ENCODE peak calls at places on chromosomes 7 and 10, in seven cellular contexts. K is OCI-LY7, U is H7, P is cardiac fibroblast, L is choroid plexus epithelial cell, A is aorta, E is neuronal stem cell. J is an unnamed sample.

GRCh38 chr7:5428470-5429252 is 5.0 kb upstream of the TNRC18 start:
- DNase-seq in K (no peak), U (peak), P (peak), L (peak), A (peak), E (no peak), J (peak)

GRCh38 chr10:78339251-78339650 is 305.6 kb downstream of the RPS24 start:
- DNase-seq in K (no peak), U (no peak), P (no peak), L (no peak), A (no peak), E (no peak), J (no peak)

GRCh38 chr7:16071246-16071857 is 350.0 kb downstream of the CRPPA start:
- DNase-seq in K (peak), U (no peak), P (peak), L (peak), A (no peak), E (peak), J (peak)

GRCh38 chr10:118571123-118571522 is 24.3 kb downstream of the PRLHR start:
- DNase-seq in K (no peak), U (no peak), P (peak), L (no peak), A (no peak), E (peak), J (peak)

GRCh38 chr10:24806262-24806661 is 82.6 kb upstream of the ARHGAP21 start:
- DNase-seq in K (no peak), U (no peak), P (no peak), L (no peak), A (no peak), E (no peak), J (no peak)

GRCh38 chr7:93551063-93551895 is 23.2 kb downstream of the CALCR start:
- DNase-seq in K (peak), U (no peak), P (peak), L (peak), A (no peak), E (peak), J (no peak)

GRCh38 chr10:104638861-104639594 is 2.1 kb upstream of the SORCS3 start:
- DNase-seq in K (no peak), U (peak), P (no peak), L (no peak), A (no peak), E (peak), J (no peak)

GRCh38 chr7:50534690-50535290 is 30.4 kb downstream of the DDC start:
- DNase-seq in K (no peak), U (peak), P (peak), L (peak), A (no peak), E (no peak), J (no peak)

GRCh38 chr7:77824636-77825035 is 26.1 kb downstream of the PHTF2 start:
- DNase-seq in K (no peak), U (no peak), P (no peak), L (no peak), A (no peak), E (no peak), J (no peak)

GRCh38 chr7:45689011-45689796 is 115.0 kb downstream of the ADCY1 start:
- DNase-seq in K (no peak), U (no peak), P (peak), L (peak), A (no peak), E (no peak), J (no peak)

GRCh38 chr7:29853072-29853471 is 46.8 kb downstream of the WIPF3 start:
- DNase-seq in K (no peak), U (no peak), P (no peak), L (no peak), A (no peak), E (no peak), J (no peak)

GRCh38 chr7:67937717-67938191 is 941.1 kb downstream of the TYW1 start:
- DNase-seq in K (no peak), U (no peak), P (peak), L (peak), A (no peak), E (peak), J (no peak)

GRCh38 chr7:105594034-105594433 is 12.7 kb upstream of the EFCAB10 start:
- DNase-seq in K (no peak), U (peak), P (no peak), L (no peak), A (no peak), E (no peak), J (no peak)

GRCh38 chr10:124149681-124150080 is 56.3 kb upstream of the CHST15 start:
- DNase-seq in K (peak), U (peak), P (no peak), L (no peak), A (no peak), E (peak), J (no peak)

GRCh38 chr10:119346063-119346835 is 138.9 kb downstream of the GRK5 start:
- DNase-seq in K (no peak), U (no peak), P (no peak), L (peak), A (no peak), E (no peak), J (peak)

GRCh38 chr7:77348371-77348813 is 67.8 kb downstream of the GSAP start:
- DNase-seq in K (no peak), U (no peak), P (peak), L (peak), A (no peak), E (no peak), J (peak)

GRCh38 chr10:98134431-98135221 is at the start of gene R3HCC1L:
- DNase-seq in K (peak), U (peak), P (peak), L (peak), A (peak), E (peak), J (peak)

GRCh38 chr10:98134117-98134430 is 383 bp upstream of the R3HCC1L start:
- DNase-seq in K (no peak), U (no peak), P (no peak), L (no peak), A (no peak), E (peak), J (no peak)

GRCh38 chr10:98131615-98132014 is 2.8 kb upstream of the R3HCC1L start:
- DNase-seq in K (no peak), U (no peak), P (no peak), L (peak), A (no peak), E (no peak), J (no peak)

GRCh38 chr10:98138031-98138430 is 3.6 kb downstream of the R3HCC1L start:
- DNase-seq in K (no peak), U (no peak), P (no peak), L (no peak), A (no peak), E (no peak), J (no peak)

DNA sequence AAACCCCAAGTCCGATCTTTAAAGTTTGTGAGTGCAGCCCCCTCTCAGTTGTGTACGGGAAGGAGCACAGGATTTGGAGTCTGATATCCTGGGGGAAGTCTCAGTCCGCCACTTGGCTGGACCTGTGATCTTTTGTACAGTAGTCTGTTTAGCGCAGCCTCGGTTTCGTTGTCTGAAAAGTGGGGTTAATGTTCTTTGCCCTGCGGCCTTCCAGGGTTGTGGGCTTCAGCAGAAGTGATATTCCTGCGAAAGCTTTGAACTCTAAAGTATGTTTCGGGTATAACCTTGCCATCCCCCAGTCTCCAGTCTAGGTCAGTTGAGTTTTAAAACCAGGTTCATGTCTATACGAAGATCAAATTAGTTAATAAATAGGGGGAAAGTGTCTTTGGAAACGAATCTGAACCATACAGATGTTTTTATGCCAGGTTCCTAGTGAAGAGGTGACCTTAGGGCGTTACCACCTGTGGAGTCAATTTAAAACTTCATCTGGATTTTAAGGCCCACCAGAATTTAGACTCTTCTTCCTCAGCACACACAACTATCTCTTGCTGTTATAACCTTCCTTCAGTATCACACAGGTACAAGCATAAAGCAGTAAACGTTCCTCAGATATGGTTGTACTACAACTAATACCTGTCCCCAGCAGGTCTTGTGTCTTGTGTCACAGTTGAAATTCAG is 904 bp downstream of the R3HCC1L start:
- DNase-seq in K (no peak), U (peak), P (peak), L (no peak), A (no peak), E (no peak), J (no peak)
- H3K4me3 ChIP-seq in K (peak), U (peak), P (peak), L (peak), A (peak), E (peak), J (peak)

GRCh38 chr7:76232698-76233097 is 31.0 kb downstream of the SRRM3 start:
- DNase-seq in K (no peak), U (peak), P (no peak), L (no peak), A (no peak), E (no peak), J (no peak)

GRCh38 chr7:76233538-76234281 is 32.0 kb downstream of the SRRM3 start:
- DNase-seq in K (no peak), U (peak), P (no peak), L (no peak), A (no peak), E (no peak), J (no peak)

GRCh38 chr7:76234931-76235441 is 33.3 kb downstream of the SRRM3 start:
- DNase-seq in K (peak), U (peak), P (peak), L (peak), A (peak), E (peak), J (peak)

GRCh38 chr7:76234282-76234584 is 32.5 kb downstream of the SRRM3 start:
- DNase-seq in K (no peak), U (no peak), P (no peak), L (no peak), A (no peak), E (no peak), J (no peak)

DNA sequence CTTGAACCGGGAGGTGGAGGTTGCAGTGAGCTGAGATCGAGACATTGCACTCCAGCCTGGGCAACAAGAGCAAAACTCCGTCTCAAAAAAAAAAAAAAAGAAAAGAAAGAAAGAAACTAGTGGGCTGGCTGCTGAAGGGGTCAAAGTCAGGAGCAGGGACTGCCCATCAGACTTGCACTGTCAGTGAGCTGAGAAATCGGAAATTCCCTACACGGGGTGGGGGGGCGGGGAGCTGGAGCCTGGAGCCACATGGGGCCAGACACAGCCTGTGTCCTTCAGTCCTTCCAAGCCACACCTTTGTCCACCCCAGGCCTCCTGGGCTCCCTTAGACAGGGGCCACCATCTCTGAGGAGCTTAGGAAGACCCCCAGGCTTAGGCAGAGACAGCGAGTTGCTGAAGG is 34.5 kb downstream of the SRRM3 start:
- DNase-seq in K (no peak), U (peak), P (no peak), L (no peak), A (no peak), E (no peak), J (no peak)
- H3K4me3 ChIP-seq in K (no peak), U (no peak), P (no peak), L (no peak), A (no peak), E (no peak), J (no peak)

DNA sequence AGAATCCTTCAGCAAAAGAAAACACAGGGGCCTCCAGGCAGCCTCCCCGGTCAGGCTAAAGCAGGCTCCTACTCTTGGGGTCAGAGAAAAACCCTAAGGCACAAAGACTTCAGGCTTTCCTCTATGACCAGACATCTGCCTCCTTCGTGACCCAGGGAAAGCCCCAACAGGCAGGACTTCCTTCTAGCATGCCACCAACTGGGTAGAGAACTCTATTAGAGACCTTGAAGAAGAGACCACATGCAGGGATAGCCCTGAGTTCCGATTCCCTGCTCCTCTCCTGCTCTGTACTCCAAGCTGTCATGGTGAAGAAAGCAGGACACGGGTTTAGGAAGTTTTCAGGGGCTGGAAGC is 1.3 kb downstream of the TRPV6 start:
- DNase-seq in K (no peak), U (no peak), P (no peak), L (no peak), A (no peak), E (no peak), J (no peak)
- H3K4me3 ChIP-seq in K (no peak), U (no peak), P (no peak), L (no peak), A (no peak), E (no peak), J (no peak)

DNA sequence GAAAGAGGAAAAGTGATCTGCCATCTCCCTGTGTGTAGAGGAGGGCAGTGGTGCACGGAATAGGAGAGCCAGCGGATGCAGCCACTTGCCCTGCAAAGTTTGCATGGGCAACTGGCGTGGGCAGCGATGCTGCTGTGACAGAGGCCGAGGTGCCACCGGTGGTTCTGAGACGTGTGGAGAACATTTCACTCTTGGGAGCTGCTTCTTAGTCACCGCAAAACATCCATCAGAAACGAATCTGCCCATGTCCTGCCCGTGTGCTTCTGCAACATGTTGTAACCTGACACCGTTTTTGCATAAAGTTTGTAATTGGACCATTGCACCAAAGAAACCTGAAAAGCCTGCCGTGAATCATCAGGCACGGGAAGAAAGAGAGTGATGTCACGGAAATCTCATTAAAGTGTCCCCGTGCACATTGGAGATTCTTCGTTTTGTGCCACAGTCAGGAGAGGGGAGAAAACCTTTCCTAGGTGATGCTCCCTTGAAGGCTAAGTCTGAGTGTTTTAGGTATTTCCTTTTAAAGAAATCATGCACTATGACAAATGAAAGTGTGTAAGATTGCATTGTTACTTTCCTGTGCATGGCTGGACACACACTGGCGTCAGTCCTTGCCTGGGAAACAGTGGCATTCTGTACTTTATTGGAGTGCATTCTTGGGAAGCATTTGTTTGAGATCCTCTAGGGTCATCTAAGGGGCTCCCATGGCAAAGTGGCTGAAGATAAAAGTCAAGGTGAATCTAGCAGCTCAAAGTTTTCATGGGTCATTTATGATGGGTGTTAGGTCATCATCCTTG is 302.6 kb downstream of the KLF6 start:
- DNase-seq in K (peak), U (peak), P (peak), L (peak), A (peak), E (peak), J (no peak)
- H3K4me3 ChIP-seq in K (no peak), U (no peak), P (no peak), L (peak), A (no peak), E (peak), J (no peak)

DNA sequence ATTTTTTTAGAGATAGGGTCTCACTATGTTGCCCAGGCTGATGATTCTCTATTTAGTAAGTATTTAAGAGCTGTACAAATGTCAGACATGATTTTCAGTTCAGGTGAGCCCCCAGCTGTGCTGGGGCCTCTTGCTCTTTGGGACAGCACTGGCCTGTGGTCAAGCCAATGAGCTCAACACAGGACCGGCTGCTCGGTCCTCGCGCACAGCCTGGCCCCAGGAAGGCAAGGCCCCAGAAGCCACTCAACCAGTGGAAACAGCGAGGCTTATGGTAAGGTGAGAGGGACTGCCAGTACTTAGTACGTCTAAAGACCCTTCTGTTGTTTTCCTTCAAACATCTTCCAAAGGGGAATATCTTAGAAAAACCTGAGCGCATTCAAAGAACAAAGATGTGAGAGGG is 211.8 kb downstream of the SKIDA1 start:
- DNase-seq in K (no peak), U (no peak), P (no peak), L (no peak), A (no peak), E (no peak), J (no peak)
- H3K4me3 ChIP-seq in K (no peak), U (no peak), P (no peak), L (no peak), A (no peak), E (peak), J (no peak)

J was measured in right cardiac atrium.